ENCODE peak calls at places on chromosomes 1 and 21, in six cellular contexts. O is SJSA1, Q is fibroblast of lung, N is PC-9, T is prostate gland, J is right lobe of liver. D is an unnamed sample. For H3K4me1, the result is how much of the 10 kb centered on the place peaks cover.

GRCh38 chr1:14242145-14242544 is 356.3 kb upstream of the KAZN start:
- DNase-seq in J (no peak), Q (peak), T (no peak), N (no peak), O (no peak), D (no peak)

GRCh38 chr1:115454835-115455511 is 116.9 kb upstream of the NGF start:
- DNase-seq in Q (peak), T (peak), O (no peak), J (no peak), N (no peak), D (no peak)

GRCh38 chr1:39933956-39934941 is 20.7 kb upstream of the MFSD2A start:
- DNase-seq in N (peak), O (no peak), T (peak), Q (peak), J (peak), D (peak)

GRCh38 chr21:34989337-34990151 is 59.6 kb downstream of the RUNX1 start:
- DNase-seq in O (no peak), T (no peak), N (no peak), Q (no peak), J (no peak), D (no peak)

GRCh38 chr1:50027794-50028193 is 4.0 kb upstream of the AGBL4 start:
- DNase-seq in O (no peak), J (no peak), N (no peak), Q (no peak), T (no peak), D (no peak)

GRCh38 chr1:247056071-247056470 is 22.5 kb downstream of the ZNF670 start:
- DNase-seq in O (no peak), T (no peak), J (no peak), N (no peak), Q (no peak), D (no peak)

GRCh38 chr1:157170677-157171515 is 32.7 kb upstream of the ETV3 start:
- DNase-seq in Q (peak), T (no peak), N (peak), J (no peak), O (no peak), D (peak)

GRCh38 chr21:44900559-44901251 is 20.0 kb downstream of the ITGB2 start:
- DNase-seq in N (no peak), Q (no peak), J (no peak), O (no peak), T (no peak), D (no peak)

GRCh38 chr1:64231153-64231552 is 27.7 kb downstream of the UBE2U start:
- DNase-seq in J (no peak), Q (no peak), N (no peak), O (no peak), T (no peak), D (no peak)

GRCh38 chr21:26405735-26406361 is 167.2 kb downstream of the CYYR1 start:
- DNase-seq in J (no peak), N (peak), T (no peak), Q (peak), O (no peak), D (peak)

GRCh38 chr1:154182342-154183044 is 9.4 kb downstream of the TPM3 start:
- DNase-seq in T (peak), J (peak), O (peak), Q (peak), N (peak), D (peak)

GRCh38 chr1:16491056-16491675 is 22.9 kb downstream of the RNU1-1 start:
- DNase-seq in O (no peak), N (no peak), J (no peak), T (no peak), Q (no peak), D (no peak)

GRCh38 chr1:53629101-53629691 is 109.8 kb downstream of the GLIS1 start:
- DNase-seq in O (peak), Q (no peak), J (no peak), T (no peak), N (no peak), D (no peak)

GRCh38 chr21:39180429-39181019 is 2.7 kb downstream of the PSMG1 start:
- DNase-seq in N (no peak), J (no peak), T (no peak), Q (no peak), O (no peak), D (no peak)

GRCh38 chr1:211549092-211549749 is 29.7 kb downstream of the SLC30A1 start:
- DNase-seq in T (peak), N (peak), O (no peak), J (no peak), Q (no peak), D (peak)

GRCh38 chr1:31617917-31618746 is 643 bp downstream of the HCRTR1 start:
- DNase-seq in Q (peak), N (no peak), O (no peak), T (no peak), J (no peak), D (peak)
- H3K4me3 ChIP-seq in Q (peak), N (peak), O (peak), T (peak), J (peak), D (peak)

GRCh38 chr1:12462586-12462985 is 155.4 kb downstream of the DHRS3 start:
- DNase-seq in Q (no peak), J (no peak), O (no peak), T (no peak), N (no peak), D (no peak)
- H3K4me1 ChIP-seq in Q (under half), J (under half), O (under half), T (under half), N (under half), D (half or more)

GRCh38 chr1:77926561-77927357 is 38.3 kb downstream of the NEXN start:
- DNase-seq in Q (no peak), J (no peak), T (no peak), O (no peak), N (no peak), D (no peak)
- H3K4me3 ChIP-seq in Q (no peak), J (no peak), T (no peak), O (no peak), N (no peak), D (no peak)

DNA sequence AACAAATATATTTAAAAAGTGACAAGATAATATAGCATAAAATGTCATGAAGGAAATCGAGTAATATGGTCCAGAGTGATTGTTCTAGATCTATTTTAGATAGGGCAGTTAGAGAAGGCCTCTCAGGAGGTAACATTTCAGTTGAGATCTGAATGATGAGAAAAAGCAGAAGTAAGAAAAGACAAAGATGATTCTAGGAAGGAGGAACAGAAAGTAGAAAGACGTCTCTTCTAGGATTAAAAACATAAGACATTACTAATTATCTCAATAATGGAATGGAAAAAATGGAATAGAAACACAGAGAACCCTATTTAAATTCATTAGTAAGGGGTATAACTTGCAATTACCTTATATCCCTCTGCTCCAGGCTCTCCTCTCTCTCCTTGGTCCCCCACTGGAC is 130.0 kb upstream of the ZNHIT6 start:
- DNase-seq in J (no peak), T (no peak), N (no peak), O (no peak), Q (no peak), D (no peak)
- H3K4me1 ChIP-seq in J (under half), T (under half), N (under half), O (under half), Q (under half), D (under half)

GRCh38 chr1:162632743-162633326 is 571 bp downstream of the DDR2 start:
- DNase-seq in N (no peak), Q (peak), T (no peak), O (no peak), J (no peak), D (no peak)
- H3K4me3 ChIP-seq in N (no peak), Q (peak), T (peak), O (peak), J (peak), D (no peak)

GRCh38 chr21:41678016-41678935 is 88.6 kb downstream of the RIPK4 start:
- DNase-seq in J (no peak), O (peak), T (peak), Q (no peak), N (peak), D (peak)
- H3K4me1 ChIP-seq in J (under half), O (half or more), T (under half), Q (under half), N (under half), D (under half)